ENCODE peak calls at places on chromosomes 12 and 14, in seven cellular contexts. U, D, K, H, W, T and A are unnamed samples.

GRCh38 chr12:111557271-111558106 is 41.6 kb downstream of the ATXN2 start:
- DNase-seq in U (no peak), D (no peak), K (no peak), H (no peak), W (no peak), T (no peak), A (no peak)

GRCh38 chr12:13851828-13852227 is 129.6 kb downstream of the GRIN2B start:
- DNase-seq in U (peak; percentile 62), D (no peak), K (peak; percentile 53), H (no peak), W (no peak), T (no peak), A (no peak)

GRCh38 chr12:79933580-79934264 is 1.2 kb downstream of the PPP1R12A start:
- DNase-seq in U (no peak), D (no peak), K (peak; percentile 13), H (no peak), W (no peak), T (peak; percentile 20), A (no peak)

GRCh38 chr12:105047303-105047702 is 37.0 kb downstream of the ALDH1L2 start:
- DNase-seq in U (no peak), D (no peak), K (no peak), H (no peak), W (no peak), T (no peak), A (no peak)

GRCh38 chr12:110733857-110734373 is 8.8 kb downstream of the PPP1CC start:
- DNase-seq in U (no peak), D (no peak), K (no peak), H (no peak), W (peak; percentile 58), T (no peak), A (no peak)

GRCh38 chr12:130775953-130776856 is 60.1 kb upstream of the RIMBP2 start:
- DNase-seq in U (peak; percentile 57), D (no peak), K (peak; percentile 73), H (no peak), W (no peak), T (peak; percentile 83), A (peak; percentile 93)

GRCh38 chr12:4030938-4031702 is 157.9 kb upstream of the PARP11 start:
- DNase-seq in U (peak; percentile 91), D (peak; percentile 92), K (peak; percentile 90), H (peak; percentile 52), W (peak; percentile 97), T (peak; percentile 99), A (peak; percentile 91)

GRCh38 chr12:80325167-80325959 is 118.7 kb upstream of the PTPRQ start:
- DNase-seq in U (no peak), D (no peak), K (no peak), H (no peak), W (no peak), T (no peak), A (no peak)

GRCh38 chr14:24887623-24888304 is 162.2 kb downstream of the STXBP6 start:
- DNase-seq in U (no peak), D (peak; percentile 16), K (no peak), H (no peak), W (no peak), T (no peak), A (no peak)

GRCh38 chr12:45192041-45192695 is 23.7 kb upstream of the ANO6 start:
- DNase-seq in U (no peak), D (no peak), K (no peak), H (no peak), W (no peak), T (peak; percentile 60), A (no peak)

GRCh38 chr12:122023339-122024131 is 1.9 kb downstream of the BCL7A start:
- DNase-seq in U (peak; percentile 44), D (no peak), K (peak; percentile 48), H (no peak), W (peak; percentile 95), T (peak; percentile 56), A (no peak)

GRCh38 chr12:27549231-27549800 is 25.3 kb downstream of the PPFIBP1 start:
- DNase-seq in U (no peak), D (peak; percentile 79), K (no peak), H (no peak), W (no peak), T (peak; percentile 94), A (no peak)

GRCh38 chr12:45914090-45914489 is 76.3 kb downstream of the SCAF11 start:
- DNase-seq in U (no peak), D (peak; percentile 22), K (no peak), H (no peak), W (no peak), T (peak; percentile 77), A (no peak)

GRCh38 chr14:90408713-90409112 is 11.9 kb downstream of the CALM1 start:
- DNase-seq in U (no peak), D (no peak), K (no peak), H (no peak), W (peak; percentile 76), T (no peak), A (no peak)

GRCh38 chr14:97277711-97278110 is 480.5 kb downstream of the VRK1 start:
- DNase-seq in U (peak; percentile 64), D (no peak), K (peak; percentile 23), H (no peak), W (no peak), T (no peak), A (no peak)

GRCh38 chr14:90599748-90600507 is 203.1 kb downstream of the CALM1 start:
- DNase-seq in U (no peak), D (no peak), K (no peak), H (no peak), W (no peak), T (peak; percentile 54), A (no peak)

GRCh38 chr14:91249841-91250616 is 5.5 kb upstream of the GPR68 start:
- DNase-seq in U (no peak), D (peak; percentile 39), K (peak; percentile 48), H (no peak), W (no peak), T (peak; percentile 60), A (no peak)

GRCh38 chr12:121175383-121176119 is 34.4 kb upstream of the P2RX4 start:
- DNase-seq in U (no peak), D (no peak), K (no peak), H (no peak), W (no peak), T (no peak), A (no peak)

GRCh38 chr12:119020377-119021360 is 39.3 kb downstream of the SRRM4 start:
- DNase-seq in U (peak; percentile 93), D (no peak), K (peak; percentile 75), H (no peak), W (no peak), T (no peak), A (peak; percentile 78)

GRCh38 chr12:132698336-132698735 is 10.9 kb downstream of the PXMP2 start:
- DNase-seq in U (no peak), D (no peak), K (no peak), H (no peak), W (no peak), T (no peak), A (no peak)

GRCh38 chr12:12939888-12940287 is 12.1 kb downstream of the GPRC5D start:
- DNase-seq in U (no peak), D (no peak), K (no peak), H (no peak), W (no peak), T (no peak), A (no peak)

GRCh38 chr12:66441905-66442559 is 139.7 kb downstream of the HELB start:
- DNase-seq in U (no peak), D (no peak), K (no peak), H (no peak), W (no peak), T (peak; percentile 10), A (no peak)

GRCh38 chr12:50167026-50167742 is at the start of gene CERS5:
- DNase-seq in U (peak; percentile 99), D (peak; percentile 63), K (peak; percentile 99), H (peak; percentile 90), W (peak; percentile 100), T (peak; percentile 99), A (peak; percentile 100)
- TF ChIP-seq CTCF in U (peak; percentile 23), D (no peak), K (peak; percentile 29), H (no peak), W (no peak), T (no peak), A (peak; percentile 47)

GRCh38 chr14:36451346-36452065 is 68.5 kb downstream of the NKX2-1 start:
- DNase-seq in U (no peak), D (no peak), K (no peak), H (no peak), W (no peak), T (no peak), A (no peak)
- TF ChIP-seq CTCF in U (no peak), D (no peak), K (no peak), H (no peak), W (no peak), T (no peak), A (no peak)

GRCh38 chr14:32588448-32589320 is 259.6 kb downstream of the AKAP6 start:
- DNase-seq in U (peak; percentile 20), D (no peak), K (peak; percentile 19), H (no peak), W (no peak), T (peak; percentile 56), A (no peak)
- TF ChIP-seq CTCF in U (peak; percentile 52), D (peak; percentile 86), K (peak; percentile 77), H (no peak), W (no peak), T (peak; percentile 61), A (peak; percentile 50)

GRCh38 chr14:92556863-92557543 is 43.4 kb downstream of the RIN3 start:
- DNase-seq in U (no peak), D (no peak), K (no peak), H (no peak), W (no peak), T (no peak), A (no peak)

GRCh38 chr14:92557544-92557912 is 43.9 kb downstream of the RIN3 start:
- DNase-seq in U (no peak), D (no peak), K (no peak), H (no peak), W (no peak), T (no peak), A (no peak)

GRCh38 chr14:92560106-92560865 is 46.7 kb downstream of the RIN3 start:
- DNase-seq in U (no peak), D (no peak), K (no peak), H (no peak), W (no peak), T (no peak), A (no peak)

GRCh38 chr14:92559486-92559885 is 45.9 kb downstream of the RIN3 start:
- DNase-seq in U (no peak), D (no peak), K (no peak), H (no peak), W (no peak), T (no peak), A (no peak)

DNA sequence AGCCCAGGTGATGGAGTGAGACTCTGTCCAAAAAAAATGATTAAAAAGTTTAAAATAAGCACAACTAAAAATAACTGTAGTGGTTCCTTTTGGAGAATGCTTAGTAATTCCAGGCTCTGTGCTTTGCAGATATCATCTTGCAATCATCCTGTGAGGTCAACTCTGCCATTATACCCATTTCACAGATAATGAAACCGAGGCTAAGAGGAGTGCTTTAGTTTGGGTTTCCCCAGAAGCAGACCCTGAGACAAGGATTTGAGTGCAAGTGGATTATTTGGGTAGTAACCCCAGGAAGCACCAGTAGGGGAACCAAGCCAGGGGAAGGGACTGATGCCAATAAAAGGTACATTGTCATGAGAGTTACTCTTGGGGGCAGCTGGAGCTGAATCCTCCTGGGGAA is 44.7 kb downstream of the RIN3 start:
- DNase-seq in U (no peak), D (no peak), K (no peak), H (no peak), W (no peak), T (no peak), A (no peak)
- TF ChIP-seq CTCF in U (no peak), D (no peak), K (no peak), H (no peak), W (no peak), T (no peak), A (no peak)